ENCODE peak calls at places on chromosomes 4 and X, in nine cellular contexts. H is uterus, Q is right lobe of liver, P is IMR-90, C is heart left ventricle, R is NB4, W is stomach, F is testis, G is adrenal gland. U is an unnamed sample.

GRCh38 chr4:88646528-88647280 is 50.9 kb downstream of the NAP1L5 start:
- DNase-seq in C (no peak), W (no peak), P (no peak), Q (no peak), G (no peak), F (no peak), H (no peak), R (peak), U (no peak)

GRCh38 chr4:80781436-80781835 is 249.1 kb upstream of the BMP3 start:
- DNase-seq in Q (no peak), W (no peak), R (no peak), H (no peak), C (no peak), P (no peak), G (no peak), F (no peak), U (no peak)

GRCh38 chr4:19936471-19936870 is 315.2 kb upstream of the SLIT2 start:
- DNase-seq in C (no peak), W (no peak), H (no peak), R (peak), F (no peak), P (peak), Q (no peak), G (no peak), U (no peak)

GRCh38 chr4:174260099-174260498 is 23.4 kb downstream of the FBXO8 start:
- DNase-seq in Q (no peak), G (no peak), C (no peak), P (peak), W (no peak), H (no peak), R (no peak), F (no peak), U (peak)

GRCh38 chr4:108287834-108288413 is 119.2 kb upstream of the LEF1 start:
- DNase-seq in R (no peak), G (no peak), P (no peak), W (no peak), F (no peak), C (no peak), Q (no peak), H (no peak), U (no peak)

GRCh38 chr4:150178161-150178560 is 99.9 kb downstream of the DCLK2 start:
- DNase-seq in G (no peak), R (no peak), W (no peak), H (no peak), P (peak), C (no peak), F (no peak), Q (no peak), U (no peak)

GRCh38 chrX:55713635-55714034 is 3.9 kb upstream of the RRAGB start:
- DNase-seq in W (no peak), R (no peak), P (no peak), G (no peak), F (no peak), C (no peak), Q (no peak), H (no peak), U (no peak)

GRCh38 chrX:7019555-7019954 is 128.0 kb upstream of the STS start:
- DNase-seq in C (no peak), F (no peak), W (no peak), P (no peak), R (peak), G (no peak), Q (no peak), H (no peak), U (no peak)

GRCh38 chr4:16225139-16225538 is 1.1 kb downstream of the TAPT1 start:
- DNase-seq in C (no peak), P (peak), G (no peak), F (no peak), Q (no peak), R (peak), H (no peak), W (no peak), U (peak)

GRCh38 chrX:32281853-32282252 is 929.5 kb downstream of the DMD start:
- DNase-seq in Q (no peak), C (no peak), R (no peak), W (no peak), H (no peak), G (no peak), F (no peak), P (no peak), U (no peak)

GRCh38 chr4:10384974-10385373 is 72.3 kb downstream of the ZNF518B start:
- DNase-seq in F (no peak), P (no peak), W (no peak), Q (no peak), H (no peak), G (no peak), R (no peak), C (no peak), U (no peak)

GRCh38 chrX:11787564-11787963 is 29.5 kb downstream of the MSL3 start:
- DNase-seq in W (peak), P (peak), C (peak), F (peak), R (peak), H (peak), Q (peak), G (peak), U (peak)

DNA sequence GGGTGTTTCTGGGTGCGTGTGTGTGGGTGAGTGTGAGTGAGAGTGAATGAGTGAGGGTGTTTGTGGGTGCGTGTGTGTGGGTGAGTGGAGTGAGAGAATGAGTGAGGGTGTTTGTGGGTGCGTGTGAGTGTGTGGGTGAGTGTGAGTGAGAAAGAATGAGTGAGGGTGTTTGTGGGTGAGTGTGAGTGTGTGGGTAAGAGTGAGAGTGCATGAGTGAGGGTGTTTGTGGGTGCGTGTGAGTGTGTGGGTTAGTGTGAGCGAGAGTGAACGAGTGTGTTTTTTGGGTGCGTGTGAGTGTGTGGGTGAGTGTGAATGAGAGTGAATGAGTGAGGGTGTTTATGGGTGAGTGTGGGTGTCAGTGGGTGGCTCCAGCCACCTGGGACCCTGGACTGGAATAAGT is 1676.1 kb upstream of the TENM3 start:
- DNase-seq in C (no peak), Q (no peak), H (no peak), G (no peak), P (no peak), R (no peak), W (no peak), F (no peak), U (no peak)
- TF ChIP-seq POLR2A in C (no peak), Q (no peak), H (no peak), G (no peak), P (no peak), R (no peak), W (no peak), F (no peak), U (no peak)

GRCh38 chr4:113825272-113825671 is 63.7 kb upstream of the CAMK2D start:
- DNase-seq in W (no peak), P (no peak), C (no peak), H (no peak), G (no peak), F (no peak), Q (no peak), R (peak), U (no peak)
- TF ChIP-seq POLR2A in W (no peak), P (no peak), C (no peak), H (no peak), G (no peak), F (no peak), Q (no peak), R (no peak), U (no peak)

DNA sequence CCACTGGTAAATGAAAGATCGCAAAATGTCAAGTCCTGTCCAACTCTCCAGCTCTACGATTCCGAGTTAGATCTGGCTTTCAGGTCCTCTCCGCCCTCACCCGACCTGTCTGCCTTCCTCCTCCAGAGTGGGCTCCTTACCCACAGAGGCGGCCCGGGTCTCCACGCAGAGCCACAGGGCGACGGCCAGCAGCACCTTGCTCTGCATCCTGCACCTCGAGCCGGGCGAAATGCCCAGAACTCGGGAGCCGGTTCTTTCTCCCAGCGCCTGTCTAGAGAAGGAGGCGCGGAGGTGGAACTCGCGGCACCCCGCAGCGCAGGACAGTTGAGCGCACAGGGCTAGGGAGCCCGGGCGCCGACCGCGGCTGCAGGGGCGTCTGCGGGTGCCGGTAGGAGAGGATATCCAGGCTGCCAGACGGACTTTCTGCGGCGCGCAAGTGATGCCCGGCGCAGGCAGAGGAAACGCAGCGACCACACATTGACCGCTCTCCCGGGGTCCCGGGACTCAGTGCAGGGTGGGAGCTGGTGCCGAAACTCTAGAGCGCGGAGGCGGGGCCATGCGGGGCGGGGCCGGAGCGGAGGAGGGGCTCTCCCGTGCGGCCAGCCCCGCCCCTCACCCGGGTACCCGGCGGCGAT is at the start of gene KDR:
- DNase-seq in F (peak), C (peak), P (no peak), Q (peak), G (peak), H (peak), R (no peak), W (peak), U (no peak)
- TF ChIP-seq POLR2A in F (no peak), C (no peak), P (no peak), Q (peak), G (peak), H (peak), R (no peak), W (no peak), U (no peak)

GRCh38 chr4:158669310-158669709 is 2.4 kb downstream of the C4orf46 start:
- DNase-seq in F (no peak), Q (no peak), C (no peak), P (no peak), G (no peak), H (no peak), W (no peak), R (no peak), U (no peak)

GRCh38 chr4:158671915-158672806 is at the start of gene ETFDH:
- DNase-seq in W (peak), R (peak), P (peak), H (peak), Q (peak), G (peak), F (peak), C (peak), U (peak)

GRCh38 chr4:158673633-158674032 is 1.5 kb downstream of the ETFDH start:
- DNase-seq in C (no peak), P (no peak), G (no peak), W (no peak), H (no peak), Q (no peak), F (no peak), R (no peak), U (no peak)

GRCh38 chr4:158671665-158671914 is at the start of gene C4orf46:
- DNase-seq in H (no peak), C (no peak), F (no peak), Q (no peak), R (no peak), G (no peak), P (no peak), W (no peak), U (no peak)

DNA sequence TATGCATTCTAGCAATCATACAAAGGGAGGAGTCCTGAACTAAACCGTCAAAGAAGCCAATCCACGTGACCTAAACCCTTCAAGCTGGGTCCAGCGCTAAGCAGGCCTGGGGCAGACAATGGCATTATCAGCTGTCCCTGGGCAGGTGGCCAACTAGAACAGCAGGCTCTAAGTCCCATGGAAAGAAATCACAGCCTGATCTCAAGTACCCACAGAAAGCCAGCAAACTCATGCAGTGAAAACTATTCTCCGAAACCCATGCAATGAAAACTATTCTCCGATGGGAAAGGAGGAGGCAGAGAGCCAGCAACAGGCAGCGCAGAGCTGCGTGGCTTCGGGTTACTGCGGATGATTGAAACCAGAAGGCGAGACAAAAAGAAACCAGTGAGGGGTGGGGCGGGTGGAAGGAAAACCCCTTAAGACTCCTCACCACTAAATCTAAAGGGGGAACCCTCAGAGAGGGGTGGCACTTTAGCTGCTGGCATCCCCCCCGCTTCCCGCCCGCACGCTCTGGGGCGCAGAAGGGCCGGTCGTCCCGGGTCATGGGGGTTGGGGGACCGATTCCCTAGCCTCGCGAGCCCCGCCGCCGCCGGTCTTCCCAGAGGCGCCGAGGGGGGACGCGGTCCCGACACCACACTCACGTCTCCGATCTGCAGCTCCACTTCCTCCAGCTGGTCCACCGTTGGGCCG is 567 bp downstream of the C4orf46 start:
- DNase-seq in F (peak), P (peak), H (peak), W (peak), C (peak), Q (peak), R (peak), G (peak), U (peak)
- TF ChIP-seq POLR2A in F (no peak), P (no peak), H (no peak), W (no peak), C (no peak), Q (no peak), R (no peak), G (peak), U (no peak)

GRCh38 chrX:53223955-53224859 is 800 bp downstream of the KDM5C start:
- DNase-seq in H (peak), R (no peak), G (peak), P (peak), W (no peak), C (no peak), Q (peak), F (no peak), U (peak)
- TF ChIP-seq POLR2A in H (no peak), R (no peak), G (peak), P (no peak), W (no peak), C (no peak), Q (no peak), F (no peak), U (no peak)

GRCh38 chrX:1385824-1386223 is 6.1 kb downstream of the SLC25A6 start:
- DNase-seq in F (no peak), P (no peak), H (no peak), G (no peak), W (no peak), C (peak), R (no peak), Q (no peak), U (no peak)
- TF ChIP-seq POLR2A in F (no peak), P (no peak), H (no peak), G (no peak), W (no peak), C (no peak), R (no peak), Q (no peak), U (no peak)